ENCODE peak calls at places on chromosomes 3 and 15, in eight cellular contexts. One of them, this sample, is unnamed.

GRCh38 chr3:184583345-184584000 is 21.9 kb downstream of the EPHB3 start:
- DNase-seq in Peyer's patch: no peak
- DNase-seq in BE2C: no peak
- DNase-seq in WTC11: no peak
- DNase-seq in mammary epithelial cell: no peak
- DNase-seq in HCT116: no peak
- DNase-seq in AG04450: no peak
- DNase-seq in B cell: no peak
- DNase-seq in this sample: no peak

GRCh38 chr3:71693641-71694040 is 31.6 kb downstream of the EIF4E3 start:
- DNase-seq in Peyer's patch: no peak
- DNase-seq in BE2C: no peak
- DNase-seq in WTC11: no peak
- DNase-seq in mammary epithelial cell: no peak
- DNase-seq in HCT116: no peak
- DNase-seq in AG04450: no peak
- DNase-seq in B cell: no peak
- DNase-seq in this sample: no peak

GRCh38 chr3:183826448-183826847 is 1.1 kb upstream of the MAP6D1 start:
- DNase-seq in Peyer's patch: no peak
- DNase-seq in BE2C: no peak
- DNase-seq in WTC11: no peak
- DNase-seq in mammary epithelial cell: no peak
- DNase-seq in HCT116: no peak
- DNase-seq in AG04450: no peak
- DNase-seq in B cell: no peak
- DNase-seq in this sample: no peak

GRCh38 chr3:128922804-128923459 is 43.5 kb downstream of the ACAD9 start:
- DNase-seq in Peyer's patch: no peak
- DNase-seq in BE2C: no peak
- DNase-seq in WTC11: no peak
- DNase-seq in mammary epithelial cell: no peak
- DNase-seq in HCT116: no peak
- DNase-seq in AG04450: no peak
- DNase-seq in B cell: no peak
- DNase-seq in this sample: no peak

GRCh38 chr3:78857494-78858111 is 910.2 kb downstream of the ROBO1 start:
- DNase-seq in Peyer's patch: no peak
- DNase-seq in BE2C: peak; percentile 61
- DNase-seq in WTC11: no peak
- DNase-seq in mammary epithelial cell: no peak
- DNase-seq in HCT116: no peak
- DNase-seq in AG04450: no peak
- DNase-seq in B cell: no peak
- DNase-seq in this sample: peak; percentile 66

GRCh38 chr3:15682766-15683165 is 81.2 kb downstream of the BTD start:
- DNase-seq in Peyer's patch: no peak
- DNase-seq in BE2C: no peak
- DNase-seq in WTC11: no peak
- DNase-seq in mammary epithelial cell: no peak
- DNase-seq in HCT116: no peak
- DNase-seq in AG04450: no peak
- DNase-seq in B cell: no peak
- DNase-seq in this sample: peak; percentile 40

GRCh38 chr3:33331414-33331813 is 54.2 kb downstream of the FBXL2 start:
- DNase-seq in Peyer's patch: no peak
- DNase-seq in BE2C: no peak
- DNase-seq in WTC11: no peak
- DNase-seq in mammary epithelial cell: no peak
- DNase-seq in HCT116: no peak
- DNase-seq in AG04450: no peak
- DNase-seq in B cell: no peak
- DNase-seq in this sample: no peak

GRCh38 chr15:34514251-34514760 is 69.1 kb downstream of the GOLGA8B start:
- DNase-seq in Peyer's patch: peak; percentile 56
- DNase-seq in BE2C: no peak
- DNase-seq in WTC11: peak; percentile 26
- DNase-seq in mammary epithelial cell: no peak
- DNase-seq in HCT116: no peak
- DNase-seq in AG04450: no peak
- DNase-seq in B cell: peak; percentile 15
- DNase-seq in this sample: no peak

GRCh38 chr15:61339526-61339925 is 110.4 kb upstream of the RORA start:
- DNase-seq in Peyer's patch: no peak
- DNase-seq in BE2C: no peak
- DNase-seq in WTC11: no peak
- DNase-seq in mammary epithelial cell: no peak
- DNase-seq in HCT116: no peak
- DNase-seq in AG04450: no peak
- DNase-seq in B cell: no peak
- DNase-seq in this sample: no peak

GRCh38 chr15:87873501-87873900 is 383.0 kb downstream of the NTRK3 start:
- DNase-seq in Peyer's patch: no peak
- DNase-seq in BE2C: no peak
- DNase-seq in WTC11: no peak
- DNase-seq in mammary epithelial cell: no peak
- DNase-seq in HCT116: no peak
- DNase-seq in AG04450: no peak
- DNase-seq in B cell: no peak
- DNase-seq in this sample: peak; percentile 38

GRCh38 chr3:69370156-69370944 is 15.5 kb downstream of the FRMD4B start:
- DNase-seq in Peyer's patch: peak; percentile 78
- DNase-seq in BE2C: no peak
- DNase-seq in WTC11: no peak
- DNase-seq in mammary epithelial cell: peak; percentile 70
- DNase-seq in HCT116: no peak
- DNase-seq in AG04450: no peak
- DNase-seq in B cell: peak; percentile 55
- DNase-seq in this sample: peak; percentile 66

GRCh38 chr3:151009981-151010380 is 37.5 kb upstream of the CLRN1 start:
- DNase-seq in Peyer's patch: no peak
- DNase-seq in BE2C: no peak
- DNase-seq in WTC11: no peak
- DNase-seq in mammary epithelial cell: peak; percentile 4
- DNase-seq in HCT116: no peak
- DNase-seq in AG04450: no peak
- DNase-seq in B cell: no peak
- DNase-seq in this sample: peak; percentile 16

GRCh38 chr15:52097176-52097575 is 15.4 kb downstream of the BCL2L10 start:
- DNase-seq in Peyer's patch: no peak
- DNase-seq in BE2C: no peak
- DNase-seq in WTC11: no peak
- DNase-seq in mammary epithelial cell: no peak
- DNase-seq in HCT116: no peak
- DNase-seq in AG04450: no peak
- DNase-seq in B cell: no peak
- DNase-seq in this sample: peak; percentile 47

GRCh38 chr15:73851679-73852078 is 21.7 kb upstream of the TBC1D21 start:
- DNase-seq in Peyer's patch: no peak
- DNase-seq in BE2C: no peak
- DNase-seq in WTC11: peak; percentile 84
- DNase-seq in mammary epithelial cell: peak; percentile 50
- DNase-seq in HCT116: peak; percentile 22
- DNase-seq in AG04450: peak; percentile 10
- DNase-seq in B cell: peak; percentile 15
- DNase-seq in this sample: peak; percentile 80

GRCh38 chr15:68612533-68612932 is 33.7 kb downstream of the CORO2B start:
- DNase-seq in Peyer's patch: no peak
- DNase-seq in BE2C: no peak
- DNase-seq in WTC11: no peak
- DNase-seq in mammary epithelial cell: no peak
- DNase-seq in HCT116: no peak
- DNase-seq in AG04450: no peak
- DNase-seq in B cell: no peak
- DNase-seq in this sample: no peak

GRCh38 chr3:139468407-139468806 is 7.9 kb downstream of the RBP2 start:
- DNase-seq in Peyer's patch: no peak
- DNase-seq in BE2C: no peak
- DNase-seq in WTC11: no peak
- DNase-seq in mammary epithelial cell: no peak
- DNase-seq in HCT116: no peak
- DNase-seq in AG04450: no peak
- DNase-seq in B cell: no peak
- DNase-seq in this sample: no peak

GRCh38 chr3:168341192-168341816 is 245.6 kb upstream of the GOLIM4 start:
- DNase-seq in Peyer's patch: no peak
- DNase-seq in BE2C: no peak
- DNase-seq in WTC11: no peak
- DNase-seq in mammary epithelial cell: no peak
- DNase-seq in HCT116: no peak
- DNase-seq in AG04450: peak; percentile 80
- DNase-seq in B cell: no peak
- DNase-seq in this sample: no peak

DNA sequence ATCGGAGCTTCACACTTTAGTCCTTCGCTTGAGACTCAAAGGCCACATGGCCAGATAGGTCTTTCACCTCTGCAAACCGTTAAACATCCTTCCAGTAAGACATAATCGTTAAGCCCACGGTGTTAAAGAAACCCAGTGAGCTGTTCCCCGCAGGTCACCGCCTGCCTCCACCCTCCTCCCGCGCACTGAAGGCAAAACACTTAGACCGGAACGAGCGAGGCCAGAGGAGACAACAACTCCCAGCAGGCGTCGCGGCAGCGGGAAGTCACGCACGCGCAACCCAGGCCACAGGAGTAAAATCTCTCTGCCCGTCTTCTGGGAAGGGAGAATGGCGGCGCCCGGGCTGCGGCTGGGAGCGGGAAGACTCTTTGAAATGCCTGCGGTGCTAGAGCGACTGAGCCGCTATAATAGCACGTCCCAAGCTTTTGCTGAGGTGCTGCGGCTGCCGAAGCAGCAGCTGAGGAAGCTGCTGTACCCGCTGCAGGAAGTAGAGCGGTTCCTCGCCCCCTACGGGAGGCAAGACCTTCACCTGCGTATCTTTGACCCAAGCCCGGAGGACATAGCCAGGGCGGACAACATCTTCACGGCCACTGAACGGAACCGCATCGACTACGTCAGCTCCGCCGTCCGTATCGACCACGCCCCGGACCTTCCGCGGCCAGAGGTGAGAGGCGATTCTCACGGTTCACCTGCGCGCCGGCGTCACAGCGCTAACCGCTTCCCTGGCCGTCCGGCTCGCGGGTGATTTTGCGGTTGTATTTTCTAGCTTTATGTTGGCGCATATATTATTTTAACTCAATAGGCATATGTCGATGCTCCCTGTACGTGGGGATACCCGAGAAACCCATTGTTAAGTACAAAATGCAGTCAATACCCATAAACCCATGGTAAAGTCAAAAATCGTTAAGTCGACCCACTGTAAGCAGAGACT is at the start of gene GTPBP8:
- DNase-seq in Peyer's patch: peak; percentile 95
- DNase-seq in BE2C: peak; percentile 93
- DNase-seq in WTC11: peak; percentile 89
- DNase-seq in mammary epithelial cell: peak; percentile 91
- DNase-seq in HCT116: peak; percentile 86
- DNase-seq in AG04450: peak; percentile 59
- DNase-seq in B cell: peak; percentile 84
- DNase-seq in this sample: peak; percentile 92
- TF ChIP-seq CTCF in Peyer's patch: peak; percentile 10
- TF ChIP-seq CTCF in BE2C: peak; percentile 16
- TF ChIP-seq CTCF in WTC11: no peak
- TF ChIP-seq CTCF in mammary epithelial cell: peak; percentile 5
- TF ChIP-seq CTCF in HCT116: no peak
- TF ChIP-seq CTCF in AG04450: no peak
- TF ChIP-seq CTCF in B cell: no peak
- TF ChIP-seq CTCF in this sample: no peak

GRCh38 chr15:94028809-94029208 is 202.6 kb upstream of the MCTP2 start:
- DNase-seq in Peyer's patch: no peak
- DNase-seq in BE2C: no peak
- DNase-seq in WTC11: no peak
- DNase-seq in mammary epithelial cell: no peak
- DNase-seq in HCT116: no peak
- DNase-seq in AG04450: no peak
- DNase-seq in B cell: no peak
- DNase-seq in this sample: no peak
- TF ChIP-seq CTCF in Peyer's patch: no peak
- TF ChIP-seq CTCF in BE2C: no peak
- TF ChIP-seq CTCF in WTC11: no peak
- TF ChIP-seq CTCF in mammary epithelial cell: no peak
- TF ChIP-seq CTCF in HCT116: no peak
- TF ChIP-seq CTCF in AG04450: no peak
- TF ChIP-seq CTCF in B cell: no peak
- TF ChIP-seq CTCF in this sample: no peak

GRCh38 chr3:36124118-36124796 is 256.0 kb upstream of the STAC start:
- DNase-seq in Peyer's patch: no peak
- DNase-seq in BE2C: peak; percentile 58
- DNase-seq in WTC11: peak; percentile 70
- DNase-seq in mammary epithelial cell: peak; percentile 65
- DNase-seq in HCT116: peak; percentile 4
- DNase-seq in AG04450: no peak
- DNase-seq in B cell: no peak
- DNase-seq in this sample: peak; percentile 74
- TF ChIP-seq CTCF in Peyer's patch: no peak
- TF ChIP-seq CTCF in BE2C: peak; percentile 78
- TF ChIP-seq CTCF in WTC11: peak; percentile 53
- TF ChIP-seq CTCF in mammary epithelial cell: peak; percentile 92
- TF ChIP-seq CTCF in HCT116: peak; percentile 34
- TF ChIP-seq CTCF in AG04450: peak; percentile 46
- TF ChIP-seq CTCF in B cell: no peak
- TF ChIP-seq CTCF in this sample: peak; percentile 87

GRCh38 chr3:102529452-102529851 is 94.6 kb downstream of the ZPLD1 start:
- DNase-seq in Peyer's patch: no peak
- DNase-seq in BE2C: peak; percentile 20
- DNase-seq in WTC11: peak; percentile 35
- DNase-seq in mammary epithelial cell: peak; percentile 15
- DNase-seq in HCT116: peak; percentile 39
- DNase-seq in AG04450: peak; percentile 3
- DNase-seq in B cell: no peak
- DNase-seq in this sample: peak; percentile 54
- TF ChIP-seq CTCF in Peyer's patch: peak; percentile 4
- TF ChIP-seq CTCF in BE2C: peak; percentile 56
- TF ChIP-seq CTCF in WTC11: no peak
- TF ChIP-seq CTCF in mammary epithelial cell: peak; percentile 57
- TF ChIP-seq CTCF in HCT116: peak; percentile 51
- TF ChIP-seq CTCF in AG04450: peak; percentile 58
- TF ChIP-seq CTCF in B cell: no peak
- TF ChIP-seq CTCF in this sample: peak; percentile 25

GRCh38 chr3:155052470-155052869 is 27.6 kb upstream of the MME start:
- DNase-seq in Peyer's patch: no peak
- DNase-seq in BE2C: no peak
- DNase-seq in WTC11: no peak
- DNase-seq in mammary epithelial cell: no peak
- DNase-seq in HCT116: no peak
- DNase-seq in AG04450: no peak
- DNase-seq in B cell: no peak
- DNase-seq in this sample: no peak
- TF ChIP-seq CTCF in Peyer's patch: no peak
- TF ChIP-seq CTCF in BE2C: no peak
- TF ChIP-seq CTCF in WTC11: no peak
- TF ChIP-seq CTCF in mammary epithelial cell: no peak
- TF ChIP-seq CTCF in HCT116: no peak
- TF ChIP-seq CTCF in AG04450: no peak
- TF ChIP-seq CTCF in B cell: no peak
- TF ChIP-seq CTCF in this sample: no peak

This sample was measured in MCF 10A.